ENCODE peak calls at places on chromosomes 13 and 19, in four cellular contexts. S, B, U and G are unnamed samples.

GRCh38 chr19:29676586-29676985 is 11.3 kb downstream of the PLEKHF1 start:
- DNase-seq in S (peak; percentile 86), B (no peak), U (no peak), G (no peak)

GRCh38 chr19:17873661-17874422 is 2.1 kb downstream of the SLC5A5 start:
- DNase-seq in S (no peak), B (no peak), U (no peak), G (peak; percentile 79)

GRCh38 chr19:43820098-43820860 is 6.8 kb upstream of the ZNF283 start:
- DNase-seq in B (peak; percentile 65), S (peak; percentile 72), U (peak; percentile 67), G (no peak)

GRCh38 chr19:17718467-17718987 is 753 bp upstream of the MAP1S start:
- DNase-seq in U (no peak), S (no peak), B (no peak), G (no peak)

GRCh38 chr13:99316657-99317244 is 9.6 kb upstream of the GPR183 start:
- DNase-seq in B (no peak), U (no peak), S (no peak), G (no peak)

GRCh38 chr13:97301382-97302095 is 79.4 kb downstream of the MBNL2 start:
- DNase-seq in U (no peak), S (no peak), B (no peak), G (no peak)

GRCh38 chr19:24074720-24075119 is 12.3 kb upstream of the ZNF254 start:
- DNase-seq in B (no peak), U (peak; percentile 63), S (no peak), G (no peak)

GRCh38 chr19:408441-409005 is 424 bp downstream of the C2CD4C start:
- DNase-seq in S (peak; percentile 40), B (no peak), U (no peak), G (no peak)

GRCh38 chr19:51372021-51372648 is 319 bp downstream of the NKG7 start:
- DNase-seq in U (no peak), B (no peak), S (no peak), G (no peak)

GRCh38 chr19:37943480-37943879 is 36.5 kb downstream of the SIPA1L3 start:
- DNase-seq in U (no peak), S (no peak), B (peak; percentile 24), G (no peak)

GRCh38 chr19:5122121-5122400 is 153.1 kb downstream of the KDM4B start:
- DNase-seq in B (no peak), U (no peak), S (no peak), G (no peak)
- H3K4me3 ChIP-seq in B (no peak overlapping the region), U (no peak overlapping the region), S (no peak overlapping the region), G (no peak overlapping the region)

GRCh38 chr13:25300861-25301346 is 521 bp upstream of the NUP58 start:
- DNase-seq in B (peak; percentile 62), U (peak; percentile 20), S (peak; percentile 47), G (peak; percentile 51)
- H3K4me3 ChIP-seq in B (peak overlapping the region; percentile 94), U (peak overlapping the region; percentile 88), S (peak overlapping the region; percentile 87), G (peak overlapping the region; percentile 89)

DNA sequence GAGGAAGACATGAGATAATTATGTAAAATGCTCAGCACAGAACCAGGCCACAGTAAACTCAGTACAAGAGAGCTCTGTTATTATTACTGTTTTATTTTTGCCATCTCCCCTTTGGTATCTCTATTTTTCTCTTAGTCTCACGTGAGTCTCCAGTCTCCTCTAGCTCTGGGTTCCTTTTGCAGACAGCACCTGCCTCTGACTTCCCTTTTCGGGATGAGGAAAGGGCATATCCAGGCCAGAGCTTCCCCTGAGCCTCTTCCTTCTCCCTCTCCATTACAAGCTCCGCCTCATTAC is 6.1 kb upstream of the CNFN start:
- DNase-seq in B (no peak), U (no peak), S (peak; percentile 49), G (no peak)
- H3K4me3 ChIP-seq in B (peak overlapping the region; percentile 54), U (peak overlapping the region; percentile 77), S (peak overlapping the region; percentile 64), G (peak overlapping the region; percentile 79)

DNA sequence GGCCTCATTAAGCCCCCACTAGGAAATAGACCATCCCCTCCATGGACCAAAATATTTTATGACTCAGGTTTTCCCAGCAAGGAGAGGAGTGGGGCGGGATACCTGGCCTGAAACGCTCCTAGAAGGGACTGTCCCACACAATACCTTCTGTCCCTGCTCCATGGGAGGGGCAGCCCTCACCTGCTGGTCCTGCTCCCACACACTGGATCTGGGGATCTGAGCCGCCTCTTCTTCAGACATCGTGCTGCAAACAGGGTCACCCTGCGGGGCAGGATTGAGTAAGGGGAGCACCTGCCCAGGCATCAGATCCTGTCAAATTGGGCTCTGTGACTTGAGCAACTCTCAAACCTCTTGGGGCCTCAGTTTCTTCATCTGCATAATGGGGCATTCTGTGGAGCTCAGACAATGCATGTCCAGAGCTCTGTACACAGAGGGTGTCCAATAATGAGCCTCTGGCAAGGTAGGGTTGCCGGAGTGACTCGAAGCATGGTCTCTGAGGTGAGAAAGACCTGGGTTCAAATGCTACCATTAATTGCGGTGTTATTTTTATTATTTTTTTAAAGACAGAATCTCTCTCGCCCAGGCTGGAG is 1.1 kb downstream of the PLIN5 start:
- DNase-seq in U (no peak), B (no peak), S (no peak), G (no peak)
- H3K4me3 ChIP-seq in U (no peak overlapping the region), B (no peak overlapping the region), S (peak overlapping the region; percentile 63), G (no peak overlapping the region)

GRCh38 chr19:3882041-3882384 is 1.5 kb downstream of the ATCAY start:
- DNase-seq in U (no peak), B (no peak), S (no peak), G (no peak)
- H3K4me3 ChIP-seq in U (no peak overlapping the region), B (no peak overlapping the region), S (no peak overlapping the region), G (no peak overlapping the region)